ENCODE peak calls at places on chromosomes 5 and 9, in five cellular contexts. W is iPS DF 6.9, R is left ventricle myocardium inferior, P is breast epithelium, Z is NCI-H510A treated with DMSO at 0.1 percent for 48 hours. G is an unnamed sample.

GRCh38 chr9:136769710-136770191 is 5.4 kb upstream of the LCN15 start:
- DNase-seq in Z (no peak), P (no peak), R (no peak), W (peak), G (peak)

GRCh38 chr5:135356522-135357318 is 42.3 kb downstream of the MACROH2A1 start:
- DNase-seq in R (peak), Z (no peak), P (no peak), W (no peak), G (peak)

GRCh38 chr5:126681970-126682369 is 81.2 kb downstream of the PHAX start:
- DNase-seq in W (no peak), Z (no peak), P (no peak), R (no peak), G (no peak)

GRCh38 chr5:10469253-10470030 is 27.8 kb downstream of the ROPN1L start:
- DNase-seq in P (no peak), Z (no peak), R (no peak), W (no peak), G (no peak)

GRCh38 chr9:130775336-130775991 is 59.6 kb upstream of the ABL1 start:
- DNase-seq in P (no peak), Z (no peak), W (no peak), R (no peak), G (no peak)

GRCh38 chr5:9339206-9339818 is 206.6 kb downstream of the SEMA5A start:
- DNase-seq in W (peak), P (no peak), R (no peak), Z (no peak), G (no peak)

GRCh38 chr5:2750758-2751464 is 566 bp downstream of the IRX2 start:
- DNase-seq in Z (no peak), P (no peak), W (no peak), R (no peak), G (no peak)

GRCh38 chr5:178426326-178427130 is 163.7 kb downstream of the COL23A1 start:
- DNase-seq in W (no peak), P (no peak), Z (no peak), R (no peak), G (no peak)

GRCh38 chr9:92308893-92309292 is 15.4 kb upstream of the IARS1 start:
- DNase-seq in Z (no peak), W (no peak), R (no peak), P (no peak), G (no peak)

GRCh38 chr9:96853711-96854072 is 622 bp downstream of the ZNF782 start:
- DNase-seq in R (no peak), Z (no peak), W (no peak), P (no peak), G (no peak)

GRCh38 chr5:95043234-95043633 is 241.7 kb downstream of the MCTP1 start:
- DNase-seq in R (no peak), Z (no peak), W (no peak), P (no peak), G (no peak)

GRCh38 chr9:116817762-116818161 is 130.7 kb downstream of the TRIM32 start:
- DNase-seq in Z (no peak), P (no peak), R (no peak), W (no peak), G (no peak)

GRCh38 chr5:88172847-88173758 is 95.5 kb downstream of the TMEM161B start:
- DNase-seq in Z (peak), W (no peak), R (no peak), P (no peak), G (no peak)

GRCh38 chr9:112112519-112112918 is 62.6 kb downstream of the SUSD1 start:
- DNase-seq in P (no peak), Z (no peak), W (no peak), R (no peak), G (no peak)

GRCh38 chr9:105890046-105890822 is 195.9 kb downstream of the TMEM38B start:
- DNase-seq in P (no peak), W (no peak), R (no peak), Z (no peak), G (no peak)

GRCh38 chr5:135371738-135372232 is 27.2 kb downstream of the MACROH2A1 start:
- DNase-seq in Z (no peak), W (no peak), R (no peak), P (no peak), G (no peak)

GRCh38 chr9:89309608-89310485 is 1.1 kb upstream of the CKS2 start:
- DNase-seq in R (no peak), W (no peak), P (no peak), Z (peak), G (no peak)

GRCh38 chr5:146704949-146705665 is 173.4 kb downstream of the PPP2R2B start:
- DNase-seq in W (no peak), P (no peak), R (no peak), Z (no peak), G (no peak)

GRCh38 chr9:87863882-87864465 is 18.7 kb upstream of the SPATA31E1 start:
- DNase-seq in W (no peak), R (no peak), Z (no peak), P (no peak), G (no peak)

GRCh38 chr5:58849995-58850667 is 267.3 kb downstream of the RAB3C start:
- DNase-seq in R (no peak), Z (peak), P (no peak), W (peak), G (no peak)

GRCh38 chr9:100700689-100701318 is 122.9 kb downstream of the CAVIN4 start:
- DNase-seq in W (peak), P (no peak), Z (peak), R (no peak), G (no peak)

GRCh38 chr9:133768859-133769510 is 30.8 kb upstream of the SARDH start:
- DNase-seq in P (peak), Z (no peak), W (no peak), R (no peak), G (peak)

GRCh38 chr5:65041296-65042158 is 272.8 kb downstream of the CWC27 start:
- DNase-seq in R (no peak), P (no peak), W (no peak), Z (no peak), G (no peak)

GRCh38 chr5:135964670-135965320 is 10.0 kb upstream of the LECT2 start:
- DNase-seq in Z (no peak), P (no peak), R (no peak), W (no peak), G (no peak)

GRCh38 chr5:19802686-19803085 is 185.3 kb downstream of the CDH18 start:
- DNase-seq in W (no peak), P (no peak), Z (no peak), R (no peak), G (no peak)

GRCh38 chr9:137836831-137837241 is 40.7 kb upstream of the CACNA1B start:
- DNase-seq in Z (no peak), R (no peak), P (no peak), W (no peak), G (peak)

G was measured in sigmoid colon.